ENCODE peak calls at places on chromosomes 4 and X, in nine cellular contexts. V, I, O, W, Q, S, D, A and H are unnamed samples.
A peak's percentile ranks its signal among the peaks of the same experiment; 100 is the strongest.

GRCh38 chr4:181258569-181258968 is 984.6 kb upstream of the TENM3 start:
- DNase-seq in V (no peak), I (no peak), O (no peak), W (no peak), Q (no peak), S (no peak), D (no peak), A (no peak), H (no peak)

GRCh38 chrX:123918106-123918721 is 43.3 kb upstream of the STAG2 start:
- DNase-seq in V (no peak), I (no peak), O (no peak), W (no peak), Q (no peak), S (no peak), D (no peak), A (no peak), H (no peak)

GRCh38 chrX:136318895-136319597 is 18.3 kb downstream of the ADGRG4 start:
- DNase-seq in V (no peak), I (no peak), O (no peak), W (no peak), Q (no peak), S (no peak), D (no peak), A (no peak), H (no peak)

GRCh38 chr4:52659722-52660261 is 691 bp upstream of the USP46 start:
- DNase-seq in V (no peak), I (peak; percentile 23), O (peak; percentile 77), W (peak; percentile 27), Q (peak; percentile 69), S (peak; percentile 43), D (no peak), A (peak; percentile 79), H (peak; percentile 83)

GRCh38 chrX:115400960-115401359 is 111.4 kb downstream of the LUZP4 start:
- DNase-seq in V (no peak), I (no peak), O (no peak), W (no peak), Q (no peak), S (no peak), D (peak; percentile 33), A (no peak), H (no peak)

GRCh38 chr4:138050601-138051000 is 191.5 kb downstream of the SLC7A11 start:
- DNase-seq in V (no peak), I (no peak), O (no peak), W (no peak), Q (no peak), S (no peak), D (peak; percentile 59), A (no peak), H (no peak)

GRCh38 chr4:143654571-143654970 is 45.9 kb downstream of the FREM3 start:
- DNase-seq in V (no peak), I (no peak), O (no peak), W (no peak), Q (no peak), S (no peak), D (no peak), A (no peak), H (no peak)

GRCh38 chrX:110678591-110678990 is 117.0 kb downstream of the CHRDL1 start:
- DNase-seq in V (no peak), I (no peak), O (no peak), W (no peak), Q (no peak), S (no peak), D (no peak), A (no peak), H (no peak)

GRCh38 chr4:124868495-124868894 is 156.0 kb upstream of the ANKRD50 start:
- DNase-seq in V (no peak), I (no peak), O (no peak), W (no peak), Q (no peak), S (no peak), D (no peak), A (no peak), H (no peak)

GRCh38 chrX:1807301-1807731 is 192.5 kb downstream of the ASMT start:
- DNase-seq in V (no peak), I (peak; percentile 33), O (no peak), W (peak; percentile 13), Q (no peak), S (no peak), D (peak; percentile 54), A (no peak), H (no peak)

GRCh38 chr4:7388627-7389026 is 46.1 kb downstream of the PSAPL1 start:
- DNase-seq in V (no peak), I (no peak), O (no peak), W (no peak), Q (no peak), S (no peak), D (no peak), A (no peak), H (no peak)

GRCh38 chrX:118521435-118521834 is 25.8 kb downstream of the DOCK11 start:
- DNase-seq in V (no peak), I (peak; percentile 61), O (no peak), W (no peak), Q (no peak), S (no peak), D (no peak), A (no peak), H (no peak)

GRCh38 chr4:83011779-83012630 is 1.4 kb upstream of the LIN54 start:
- DNase-seq in V (peak; percentile 51), I (no peak), O (peak; percentile 38), W (peak; percentile 44), Q (peak; percentile 32), S (no peak), D (peak; percentile 34), A (peak; percentile 10), H (no peak)

GRCh38 chr4:67911128-67911527 is 27.3 kb upstream of the TMPRSS11D start:
- DNase-seq in V (no peak), I (no peak), O (no peak), W (no peak), Q (no peak), S (no peak), D (no peak), A (no peak), H (no peak)

GRCh38 chr4:99879458-99879857 is 14.8 kb downstream of the LAMTOR3 start:
- DNase-seq in V (no peak), I (no peak), O (no peak), W (peak; percentile 38), Q (no peak), S (no peak), D (no peak), A (no peak), H (no peak)

DNA sequence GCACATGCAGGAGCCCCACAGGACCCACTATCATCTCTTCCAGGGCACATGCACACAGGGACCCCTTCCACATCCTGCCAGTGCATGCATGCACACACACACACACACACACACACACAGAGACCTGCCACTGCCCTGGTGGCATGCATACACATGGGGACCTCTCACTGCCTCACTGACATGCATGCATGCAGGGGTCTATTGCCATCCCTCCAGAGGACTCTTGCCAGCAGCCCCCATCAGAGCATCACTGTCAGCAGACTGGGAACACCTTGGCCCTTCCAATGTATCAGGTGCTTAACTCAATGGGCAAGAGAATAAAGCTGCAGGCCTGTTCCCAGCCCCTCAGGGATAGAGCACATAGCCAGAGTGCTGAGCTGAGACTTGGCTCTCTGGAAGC is 433.6 kb upstream of the PPP1R2C start:
- DNase-seq in V (no peak), I (no peak), O (no peak), W (no peak), Q (no peak), S (no peak), D (no peak), A (no peak), H (no peak)
- H3K4me1 ChIP-seq in V (no peaks in the 10 kb centered on the region), I (no peaks in the 10 kb centered on the region), O (no peaks in the 10 kb centered on the region), W (no peaks in the 10 kb centered on the region), Q (no peaks in the 10 kb centered on the region), S (no peaks in the 10 kb centered on the region), D (no peaks in the 10 kb centered on the region), A (no peaks in the 10 kb centered on the region), H (no peaks in the 10 kb centered on the region)

DNA sequence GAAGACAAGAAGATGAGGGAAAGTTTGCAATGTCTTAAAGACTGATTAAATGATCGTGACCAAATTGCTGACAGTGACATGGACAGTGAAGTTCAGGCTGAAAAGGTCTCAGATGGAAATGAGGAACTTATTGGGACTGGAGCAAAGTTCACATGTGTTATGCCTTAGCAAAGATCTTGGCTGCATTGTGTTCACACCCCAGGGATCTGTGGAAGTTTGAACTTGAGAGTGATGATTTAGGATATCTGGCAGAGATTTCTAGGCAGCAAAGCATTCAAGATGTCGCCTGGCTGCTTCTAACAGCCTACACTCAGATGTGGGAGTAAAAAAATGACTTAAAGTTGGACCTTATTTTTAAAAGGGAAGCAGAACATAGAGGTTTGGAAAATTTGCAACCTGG is 21.4 kb downstream of the SCARB2 start:
- DNase-seq in V (no peak), I (no peak), O (no peak), W (no peak), Q (no peak), S (no peak), D (no peak), A (no peak), H (no peak)
- H3K4me1 ChIP-seq in V (no peaks in the 10 kb centered on the region), I (peaks cover 23% of the 10 kb centered on the region), O (peaks cover 72% of the 10 kb centered on the region), W (peaks cover 38% of the 10 kb centered on the region), Q (peaks cover 22% of the 10 kb centered on the region), S (peaks cover 25% of the 10 kb centered on the region), D (no peaks in the 10 kb centered on the region), A (peaks cover 47% of the 10 kb centered on the region), H (peaks cover 38% of the 10 kb centered on the region)

DNA sequence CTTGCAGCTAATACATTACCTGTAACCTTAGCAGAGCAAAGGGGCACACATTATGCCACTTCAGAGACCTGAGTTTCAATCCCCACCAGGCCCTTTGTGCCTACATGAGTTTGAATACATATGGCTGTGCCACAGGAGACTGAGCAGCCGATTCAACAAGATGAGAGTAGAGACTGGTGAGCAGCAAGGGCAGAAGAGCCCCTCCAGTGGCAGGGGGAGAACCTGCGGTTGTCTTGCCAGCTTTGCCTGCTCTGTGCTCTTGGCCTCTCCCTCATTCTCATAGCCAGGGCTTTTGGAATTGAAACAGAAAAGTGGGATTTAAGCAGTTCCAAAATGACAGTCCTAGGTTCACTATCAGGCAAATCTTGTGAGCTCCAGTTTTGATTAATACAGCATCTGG is 52.3 kb upstream of the CLNK start:
- DNase-seq in V (no peak), I (no peak), O (no peak), W (no peak), Q (no peak), S (no peak), D (peak; percentile 43), A (no peak), H (no peak)
- H3K4me1 ChIP-seq in V (no peaks in the 10 kb centered on the region), I (no peaks in the 10 kb centered on the region), O (no peaks in the 10 kb centered on the region), W (no peaks in the 10 kb centered on the region), Q (no peaks in the 10 kb centered on the region), S (no peaks in the 10 kb centered on the region), D (no peaks in the 10 kb centered on the region), A (no peaks in the 10 kb centered on the region), H (no peaks in the 10 kb centered on the region)

GRCh38 chrX:18596096-18596495 is 75.8 kb downstream of the RS1 start:
- DNase-seq in V (no peak), I (no peak), O (no peak), W (no peak), Q (no peak), S (no peak), D (no peak), A (no peak), H (no peak)

GRCh38 chrX:18594079-18594478 is 77.8 kb downstream of the RS1 start:
- DNase-seq in V (no peak), I (no peak), O (no peak), W (no peak), Q (no peak), S (no peak), D (no peak), A (no peak), H (no peak)

DNA sequence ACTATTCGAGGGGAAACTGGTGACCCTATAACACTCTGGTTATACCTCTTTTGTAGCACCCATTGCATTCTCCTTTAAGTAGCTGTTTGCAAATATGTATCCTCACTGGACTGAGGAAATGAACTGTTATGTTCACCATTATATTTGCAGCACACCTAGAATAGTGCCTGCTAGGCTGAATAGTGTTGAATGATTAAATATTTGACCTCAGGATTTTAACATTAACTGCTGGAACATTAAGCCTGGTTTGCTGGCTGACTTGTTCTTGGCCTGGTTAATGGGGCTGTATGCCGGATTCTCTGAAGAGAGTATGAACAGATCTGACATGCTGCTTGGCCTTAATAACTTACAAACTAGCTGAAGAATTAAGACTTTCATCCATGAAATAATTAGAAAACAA is 80.1 kb downstream of the RS1 start:
- DNase-seq in V (no peak), I (no peak), O (no peak), W (no peak), Q (no peak), S (no peak), D (no peak), A (no peak), H (no peak)
- H3K4me1 ChIP-seq in V (no peaks in the 10 kb centered on the region), I (no peaks in the 10 kb centered on the region), O (no peaks in the 10 kb centered on the region), W (no peaks in the 10 kb centered on the region), Q (no peaks in the 10 kb centered on the region), S (no peaks in the 10 kb centered on the region), D (no peaks in the 10 kb centered on the region), A (no peaks in the 10 kb centered on the region), H (no peaks in the 10 kb centered on the region)